ENCODE peak calls at places on chromosome X, in six cellular contexts. O is H9, I is MCF 10A, L is endothelial cell, N is heart right ventricle, C is mesothelial cell of epicardium. K is an unnamed sample.
A peak's percentile ranks its signal among the peaks of the same experiment; 100 is the strongest.

GRCh38 chrX:30713061-30713525 is 59.9 kb downstream of the GK start:
- DNase-seq in O (peak; percentile 43), I (peak; percentile 65), L (peak; percentile 45), N (no peak), C (peak; percentile 27), K (peak; percentile 50)

GRCh38 chrX:9566150-9566621 is 101.3 kb downstream of the TBL1X start:
- DNase-seq in O (no peak), I (peak; percentile 92), L (no peak), N (peak; percentile 16), C (no peak), K (no peak)

GRCh38 chrX:136652822-136653723 is 5.1 kb downstream of the CD40LG start:
- DNase-seq in O (no peak), I (no peak), L (no peak), N (no peak), C (no peak), K (no peak)

GRCh38 chrX:39194673-39195072 is 393.4 kb downstream of the MID1IP1 start:
- DNase-seq in O (no peak), I (no peak), L (no peak), N (no peak), C (no peak), K (no peak)

GRCh38 chrX:97858592-97858991 is 974.9 kb downstream of the RPA4 start:
- DNase-seq in O (no peak), I (peak; percentile 1), L (no peak), N (no peak), C (no peak), K (no peak)

GRCh38 chrX:110561036-110561435 is 202.4 kb downstream of the RTL9 start:
- DNase-seq in O (no peak), I (peak; percentile 59), L (no peak), N (no peak), C (no peak), K (no peak)

GRCh38 chrX:53122013-53122412 is 28.1 kb downstream of the KANTR start:
- DNase-seq in O (no peak), I (no peak), L (no peak), N (no peak), C (no peak), K (no peak)

GRCh38 chrX:34734383-34734782 is 77.3 kb upstream of the TMEM47 start:
- DNase-seq in O (no peak), I (peak; percentile 3), L (no peak), N (no peak), C (no peak), K (no peak)

GRCh38 chrX:154460326-154460725 is 2.2 kb downstream of the PLXNA3 start:
- DNase-seq in O (no peak), I (no peak), L (no peak), N (no peak), C (no peak), K (no peak)
- TF ChIP-seq CTCF in O (no peak), I (no peak), L (no peak), N (no peak), C (no peak), K (no peak)

GRCh38 chrX:152876931-152877840 is 20.7 kb upstream of the ZNF185 start:
- DNase-seq in O (no peak), I (peak; percentile 45), L (no peak), N (no peak), C (no peak), K (no peak)

GRCh38 chrX:152881289-152881688 is 16.6 kb upstream of the ZNF185 start:
- DNase-seq in O (no peak), I (no peak), L (no peak), N (no peak), C (no peak), K (no peak)

GRCh38 chrX:152884171-152884570 is 13.7 kb upstream of the ZNF185 start:
- DNase-seq in O (peak; percentile 50), I (no peak), L (no peak), N (no peak), C (no peak), K (no peak)

GRCh38 chrX:152873361-152873760 is 24.5 kb upstream of the ZNF185 start:
- DNase-seq in O (no peak), I (no peak), L (no peak), N (no peak), C (no peak), K (no peak)

GRCh38 chrX:152878976-152879755 is 18.7 kb upstream of the ZNF185 start:
- DNase-seq in O (no peak), I (peak; percentile 56), L (no peak), N (no peak), C (no peak), K (no peak)
- TF ChIP-seq CTCF in O (no peak), I (no peak), L (no peak), N (no peak), C (no peak), K (no peak)

GRCh38 chrX:119230850-119231249 is 5.2 kb upstream of the PGRMC1 start:
- DNase-seq in O (no peak), I (no peak), L (no peak), N (no peak), C (no peak), K (no peak)
- TF ChIP-seq CTCF in O (no peak), I (no peak), L (no peak), N (no peak), C (no peak), K (no peak)

GRCh38 chrX:21266949-21267348 is 107.3 kb upstream of the CNKSR2 start:
- DNase-seq in O (no peak), I (no peak), L (no peak), N (no peak), C (no peak), K (no peak)
- TF ChIP-seq CTCF in O (no peak), I (no peak), L (no peak), N (no peak), C (no peak), K (no peak)

GRCh38 chrX:76453737-76454406 is 26.4 kb downstream of the MAGEE1 start:
- DNase-seq in O (peak; percentile 35), I (no peak), L (no peak), N (no peak), C (no peak), K (no peak)

GRCh38 chrX:76454456-76454927 is 27.0 kb downstream of the MAGEE1 start:
- DNase-seq in O (peak; percentile 30), I (peak; percentile 20), L (peak; percentile 7), N (no peak), C (no peak), K (no peak)
- TF ChIP-seq CTCF in O (peak; percentile 65), I (peak; percentile 36), L (peak; percentile 34), N (peak; percentile 51), C (peak; percentile 31), K (peak; percentile 44)

DNA sequence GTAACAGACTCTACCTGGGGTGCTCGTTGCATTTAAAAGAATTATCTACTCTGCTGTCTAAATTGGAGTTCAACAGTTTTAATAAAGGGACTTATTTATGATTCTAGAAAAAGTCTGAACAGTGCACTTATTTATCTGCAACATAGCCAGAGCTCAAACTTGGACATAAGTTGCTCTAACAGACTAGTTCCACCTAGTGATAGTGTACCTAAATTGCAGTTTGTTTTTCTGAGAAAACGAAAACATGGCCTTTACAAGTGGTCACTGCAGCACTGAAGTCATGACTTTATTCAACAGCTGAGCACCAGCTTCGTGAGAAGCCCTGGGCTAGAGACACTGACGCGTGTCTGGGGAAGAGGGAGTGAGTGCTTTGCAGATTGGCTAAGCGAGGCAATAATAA is 77.3 kb upstream of the IGSF1 start:
- DNase-seq in O (no peak), I (peak; percentile 9), L (no peak), N (no peak), C (no peak), K (no peak)
- TF ChIP-seq CTCF in O (peak; percentile 54), I (peak; percentile 5), L (peak; percentile 27), N (peak; percentile 16), C (no peak), K (no peak)